ENCODE peak calls at places on chromosomes 5 and 9, in four cellular contexts. X is stimulated activated CD4-positive, alpha-beta T cell treated with anti-CD3 and anti-CD28 coated beads, Interleukin-15, amount 100 ng/mL, for 1 hour; U is stimulated activated naive B cell treated with anti-CD40 and anti-IgM and Interleukin-4, amounts not matched to agents 10 μg/mL and 1 μg/mL and 100 μg/mL, for 72 hours; A is NCI-H460. J is an unnamed sample.

GRCh38 chr5:29758986-29759421 is 1434.5 kb upstream of the CDH6 start:
- DNase-seq in U (no peak), X (no peak), A (peak; percentile 38), J (no peak)

GRCh38 chr9:93154293-93154903 is 20.3 kb upstream of the NINJ1 start:
- DNase-seq in A (peak; percentile 49), X (no peak), U (no peak), J (peak; percentile 66)

GRCh38 chr9:131733601-131734061 is 6.2 kb downstream of the RAPGEF1 start:
- DNase-seq in U (no peak), X (no peak), A (no peak), J (no peak)

GRCh38 chr5:54738118-54738972 is 220.8 kb downstream of the SNX18 start:
- DNase-seq in U (no peak), X (no peak), A (no peak), J (no peak)

GRCh38 chr9:69056416-69056815 is 20.9 kb downstream of the FXN start:
- DNase-seq in X (no peak), U (no peak), A (no peak), J (no peak)

GRCh38 chr5:14743601-14744295 is 79.2 kb downstream of the OTULIN start:
- DNase-seq in X (no peak), A (no peak), U (no peak), J (no peak)

GRCh38 chr5:19977069-19977468 is 10.9 kb downstream of the CDH18 start:
- DNase-seq in X (no peak), A (no peak), U (no peak), J (no peak)

GRCh38 chr5:43649256-43649655 is 46.3 kb downstream of the NNT start:
- DNase-seq in X (no peak), U (no peak), A (no peak), J (no peak)

GRCh38 chr5:102711525-102712240 is 43.4 kb upstream of the PAM start:
- DNase-seq in X (no peak), U (no peak), A (no peak), J (no peak)